ENCODE peak calls at places on chromosomes 16 and 17, in seven cellular contexts. O, D, P, H, C, U and F are unnamed samples.

GRCh38 chr16:21650517-21650916 is 1.9 kb downstream of the IGSF6 start:
- DNase-seq in O (no peak), D (no peak), P (no peak), H (no peak), C (no peak), U (no peak), F (no peak)

GRCh38 chr17:1630662-1631061 is 2.0 kb upstream of the SLC43A2 start:
- DNase-seq in O (no peak), D (no peak), P (no peak), H (no peak), C (no peak), U (no peak), F (no peak)

GRCh38 chr16:83433201-83433600 is 374.6 kb upstream of the HSBP1 start:
- DNase-seq in O (no peak), D (no peak), P (no peak), H (no peak), C (no peak), U (no peak), F (no peak)

GRCh38 chr17:8152112-8152775 is at the start of gene PER1:
- DNase-seq in O (peak), D (peak), P (peak), H (peak), C (peak), U (peak), F (peak)

GRCh38 chr17:38752119-38752929 is at the start of gene PSMB3:
- DNase-seq in O (peak), D (peak), P (peak), H (peak), C (peak), U (peak), F (peak)

GRCh38 chr17:81545160-81545949 is 6.8 kb downstream of the FAAP100 start:
- DNase-seq in O (no peak), D (no peak), P (no peak), H (no peak), C (no peak), U (no peak), F (no peak)

GRCh38 chr17:22669721-22670120 is 977.4 kb downstream of the KCNJ18 start:
- DNase-seq in O (no peak), D (no peak), P (no peak), H (no peak), C (no peak), U (no peak), F (no peak)

GRCh38 chr16:11824362-11824761 is 27.0 kb downstream of the RSL1D1 start:
- DNase-seq in O (no peak), D (no peak), P (no peak), H (peak), C (no peak), U (no peak), F (peak)

GRCh38 chr16:84144301-84144858 is 597 bp downstream of the HSDL1 start:
- DNase-seq in O (peak), D (no peak), P (no peak), H (peak), C (peak), U (peak), F (no peak)

GRCh38 chr16:1048442-1049112 is 24.0 kb upstream of the SSTR5 start:
- DNase-seq in O (peak), D (no peak), P (no peak), H (peak), C (peak), U (no peak), F (no peak)

GRCh38 chr16:25253322-25253721 is 4.3 kb downstream of the ZKSCAN2 start:
- DNase-seq in O (no peak), D (no peak), P (no peak), H (no peak), C (no peak), U (no peak), F (no peak)

GRCh38 chr17:71919181-71919580 is 201.6 kb upstream of the SOX9 start:
- DNase-seq in O (no peak), D (no peak), P (no peak), H (no peak), C (no peak), U (peak), F (no peak)

GRCh38 chr16:71727545-71728324 is 3.2 kb upstream of the PHLPP2 start:
- DNase-seq in O (no peak), D (no peak), P (no peak), H (no peak), C (no peak), U (peak), F (no peak)

GRCh38 chr16:49921791-49922456 is 66.0 kb upstream of the ZNF423 start:
- DNase-seq in O (peak), D (peak), P (no peak), H (peak), C (peak), U (peak), F (peak)

GRCh38 chr17:58403312-58403711 is 14.0 kb downstream of the RNF43 start:
- DNase-seq in O (no peak), D (no peak), P (no peak), H (no peak), C (no peak), U (no peak), F (no peak)

GRCh38 chr17:77085916-77086432 is 54.8 kb upstream of the SEC14L1 start:
- DNase-seq in O (no peak), D (no peak), P (no peak), H (no peak), C (peak), U (no peak), F (no peak)

GRCh38 chr16:88456356-88457292 is 3.5 kb downstream of the ZFPM1 start:
- DNase-seq in O (no peak), D (no peak), P (no peak), H (no peak), C (peak), U (no peak), F (no peak)

GRCh38 chr17:56141046-56141839 is 12.0 kb upstream of the ANKFN1 start:
- DNase-seq in O (no peak), D (no peak), P (no peak), H (no peak), C (no peak), U (no peak), F (peak)

GRCh38 chr17:18981642-18982424 is 22.7 kb downstream of the FAM83G start:
- DNase-seq in O (no peak), D (no peak), P (no peak), H (peak), C (peak), U (no peak), F (peak)

GRCh38 chr17:62767997-62768396 is 40.1 kb downstream of the MARCHF10 start:
- DNase-seq in O (no peak), D (peak), P (no peak), H (no peak), C (no peak), U (no peak), F (no peak)

GRCh38 chr16:8816967-8817662 is 19.5 kb downstream of the PMM2 start:
- DNase-seq in O (no peak), D (no peak), P (no peak), H (no peak), C (no peak), U (no peak), F (no peak)

GRCh38 chr17:50955160-50955559 is 89.0 kb upstream of the TOB1 start:
- DNase-seq in O (no peak), D (no peak), P (no peak), H (no peak), C (no peak), U (no peak), F (no peak)

GRCh38 chr16:79605999-79606398 is 5.5 kb upstream of the MAF start:
- DNase-seq in O (peak), D (no peak), P (no peak), H (no peak), C (no peak), U (peak), F (no peak)

GRCh38 chr16:47625115-47625567 is 164.0 kb downstream of the PHKB start:
- DNase-seq in O (no peak), D (no peak), P (no peak), H (no peak), C (no peak), U (no peak), F (no peak)

GRCh38 chr17:13599808-13600398 is 1.8 kb downstream of the HS3ST3A1 start:
- DNase-seq in O (no peak), D (no peak), P (no peak), H (no peak), C (no peak), U (no peak), F (no peak)

GRCh38 chr17:4566785-4567184 is 6.4 kb upstream of the GGT6 start:
- DNase-seq in O (no peak), D (no peak), P (no peak), H (peak), C (peak), U (peak), F (peak)

GRCh38 chr17:52147872-52148271 is 10.6 kb downstream of the CA10 start:
- DNase-seq in O (no peak), D (no peak), P (no peak), H (no peak), C (no peak), U (peak), F (no peak)

GRCh38 chr17:27535975-27536374 is 79.7 kb downstream of the KSR1 start:
- DNase-seq in O (no peak), D (no peak), P (no peak), H (no peak), C (no peak), U (no peak), F (no peak)

GRCh38 chr16:83214671-83215070 is 587.9 kb downstream of the CDH13 start:
- DNase-seq in O (no peak), D (no peak), P (no peak), H (no peak), C (no peak), U (no peak), F (no peak)

GRCh38 chr17:40062347-40063033 is at the start of gene THRA:
- DNase-seq in O (peak), D (no peak), P (no peak), H (peak), C (peak), U (peak), F (no peak)

GRCh38 chr16:1902547-1903219 is 15.5 kb downstream of the HS3ST6 start:
- DNase-seq in O (no peak), D (no peak), P (no peak), H (no peak), C (no peak), U (no peak), F (no peak)